ENCODE peak calls at places on chromosomes 1 and 21, in five cellular contexts. S is colonic mucosa, G is trophoblast cell, R is tibial nerve, C is mesenchymal stem cell. W is an unnamed sample.

GRCh38 chr1:173997796-173998195 is 24.4 kb downstream of the RC3H1 start:
- DNase-seq in S (no peak), G (peak; percentile 48), R (no peak), C (peak; percentile 44), W (no peak)

GRCh38 chr1:211751438-211751837 is 76.0 kb upstream of the NEK2 start:
- DNase-seq in S (no peak), G (no peak), R (no peak), C (no peak), W (no peak)

GRCh38 chr1:20234761-20235540 is 48.6 kb upstream of the PLA2G2C start:
- DNase-seq in S (no peak), G (peak; percentile 47), R (no peak), C (no peak), W (no peak)

GRCh38 chr1:226793620-226794276 is 54.7 kb upstream of the ITPKB start:
- DNase-seq in S (no peak), G (no peak), R (no peak), C (no peak), W (no peak)

GRCh38 chr1:18573170-18573569 is 57.5 kb upstream of the PAX7 start:
- DNase-seq in S (no peak), G (no peak), R (no peak), C (no peak), W (no peak)

GRCh38 chr1:114668784-114669561 is 876 bp downstream of the DENND2C start:
- DNase-seq in S (no peak), G (peak; percentile 19), R (no peak), C (peak; percentile 5), W (no peak)

GRCh38 chr21:42395910-42396625 is at the start of gene TMPRSS3:
- DNase-seq in S (no peak), G (peak; percentile 66), R (no peak), C (no peak), W (peak; percentile 46)

GRCh38 chr1:227748496-227749182 is 13.4 kb downstream of the SNAP47 start:
- DNase-seq in S (no peak), G (no peak), R (no peak), C (no peak), W (no peak)

GRCh38 chr1:170309389-170310013 is 163.7 kb downstream of the NTMT2 start:
- DNase-seq in S (no peak), G (no peak), R (no peak), C (peak; percentile 96), W (no peak)

DNA sequence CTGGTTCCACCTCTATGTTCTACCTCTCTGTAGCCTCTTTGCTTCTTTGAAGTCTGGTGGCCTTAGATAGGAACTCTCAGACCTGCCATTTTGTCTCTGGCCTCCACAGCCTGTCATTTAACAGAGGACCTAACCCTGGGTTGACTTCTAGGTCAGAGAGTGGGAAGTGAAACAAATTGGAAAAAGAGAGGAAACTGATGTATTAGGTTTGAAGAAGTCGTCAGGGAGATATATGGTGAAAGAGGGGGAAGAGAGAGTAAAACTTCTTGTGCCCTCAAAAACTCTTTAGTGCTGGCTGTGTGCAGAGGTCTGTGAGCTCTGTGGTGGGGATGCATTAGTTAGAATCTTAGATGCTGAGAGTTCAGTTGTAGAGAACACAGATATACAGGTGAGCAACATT is 30.2 kb upstream of the CD1D start:
- DNase-seq in S (no peak), G (peak; percentile 17), R (no peak), C (no peak), W (no peak)
- H3K4me3 ChIP-seq in S (no peak overlapping the region), G (no peak overlapping the region), R (no peak overlapping the region), C (no peak overlapping the region), W (no peak overlapping the region)

GRCh38 chr1:89721351-89721750 is 88.4 kb downstream of the LRRC8C start:
- DNase-seq in S (no peak), G (no peak), R (no peak), C (peak; percentile 47), W (no peak)
- H3K4me3 ChIP-seq in S (no peak overlapping the region), G (no peak overlapping the region), R (no peak overlapping the region), C (no peak overlapping the region), W (no peak overlapping the region)

DNA sequence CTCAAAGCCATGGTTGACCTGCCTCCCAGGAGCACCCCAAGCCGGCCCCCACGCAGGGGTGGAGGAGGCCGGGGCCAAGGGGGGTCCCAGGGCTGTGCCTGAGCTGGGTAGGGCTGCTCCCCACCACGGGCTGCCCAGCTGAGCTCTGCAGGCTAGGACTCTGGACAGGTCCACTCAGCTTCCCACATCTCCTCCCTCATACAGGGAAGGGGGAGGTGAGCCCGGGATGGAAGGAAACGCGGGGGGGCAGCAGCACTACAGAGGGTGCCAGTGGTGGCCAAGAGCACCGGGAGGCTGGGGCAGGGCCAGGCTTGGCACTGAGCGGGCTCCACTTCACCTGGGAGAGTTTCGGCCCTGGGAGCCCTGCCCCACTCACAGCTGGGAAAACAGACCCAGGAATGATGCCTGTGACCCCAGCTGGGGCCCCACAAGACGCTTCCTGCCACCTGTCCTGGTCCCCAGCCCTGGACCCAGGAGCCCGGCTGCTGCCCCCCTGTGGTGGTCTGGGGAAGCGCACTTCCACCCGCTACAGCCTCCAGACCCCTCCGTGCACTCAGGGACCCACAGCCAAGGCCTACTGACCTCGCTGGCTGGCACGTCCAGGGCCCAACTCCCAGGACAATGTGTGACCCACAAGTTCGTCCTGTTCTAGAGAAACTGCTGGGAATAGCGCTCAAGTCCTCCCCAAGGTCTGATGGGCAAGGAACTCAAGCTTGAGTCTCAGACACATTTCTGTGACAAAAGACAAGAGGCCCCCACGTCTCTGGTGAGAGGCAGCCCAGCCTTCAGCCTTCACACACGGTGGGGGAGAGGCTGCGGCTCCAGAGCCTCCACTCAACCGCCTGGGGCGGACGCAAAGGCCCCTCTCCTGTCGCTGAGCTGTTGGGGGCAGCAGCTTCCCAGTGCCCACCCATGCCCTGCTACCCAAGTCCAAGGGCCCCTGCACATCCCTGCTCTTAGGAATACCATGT is 3.0 kb downstream of the AURKAIP1 start:
- DNase-seq in S (peak; percentile 76), G (peak; percentile 75), R (no peak), C (peak; percentile 68), W (peak; percentile 78)
- H3K4me3 ChIP-seq in S (no peak overlapping the region), G (no peak overlapping the region), R (no peak overlapping the region), C (no peak overlapping the region), W (no peak overlapping the region)

DNA sequence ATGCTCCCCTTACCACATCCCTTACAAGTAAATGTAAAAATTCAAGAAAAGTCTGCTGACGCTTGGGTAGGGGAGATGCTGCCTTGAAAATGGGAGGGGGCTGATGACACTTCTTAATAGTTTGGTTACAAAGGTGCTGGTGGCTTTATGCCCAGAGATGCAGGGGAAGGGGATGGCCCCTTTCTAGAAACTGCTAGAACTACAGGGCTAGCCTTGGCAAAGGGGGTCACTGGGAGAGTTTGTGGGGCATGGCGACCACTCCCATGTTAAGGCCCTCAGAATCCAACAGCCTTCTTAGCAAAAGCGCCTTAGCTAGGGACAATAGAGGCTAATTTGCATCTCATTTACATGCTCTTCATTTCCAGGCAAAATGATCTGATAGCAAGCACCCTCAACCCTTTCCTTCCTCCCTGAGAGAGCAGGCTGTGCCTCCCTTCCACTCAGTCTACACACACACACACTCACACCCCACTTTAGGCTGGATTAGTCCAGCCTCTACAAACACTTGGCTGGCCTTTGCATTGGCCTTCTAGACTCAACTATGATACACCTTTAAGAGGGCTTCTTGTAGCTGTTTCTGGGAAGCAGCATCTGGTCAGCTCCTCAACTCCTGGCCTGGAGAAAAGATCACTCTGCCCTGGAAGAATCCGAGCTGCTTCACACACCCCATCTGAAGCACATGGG is 1.8 kb downstream of the SEMA6C start:
- DNase-seq in S (no peak), G (no peak), R (no peak), C (no peak), W (no peak)
- H3K4me3 ChIP-seq in S (no peak overlapping the region), G (no peak overlapping the region), R (peak overlapping the region; percentile 86), C (no peak overlapping the region), W (peak overlapping the region; percentile 84)